ENCODE peak calls at places on chromosomes 3 and 15, in ten cellular contexts. Y is chondrocyte, W is heart right ventricle, T is heart left ventricle, G is psoas muscle, B is colonic mucosa, F is AG09319, U is fibroblast of villous mesenchyme, M is foreskin fibroblast, V is AG09309. E is an unnamed sample.

GRCh38 chr3:77618686-77619085 is 578.8 kb downstream of the ROBO2 start:
- DNase-seq in Y (no peak), W (no peak), T (no peak), G (no peak), B (no peak), F (peak), U (no peak), M (peak), V (no peak), E (no peak)

GRCh38 chr3:186871403-186871924 is 29.0 kb downstream of the ADIPOQ start:
- DNase-seq in Y (no peak), W (no peak), T (no peak), G (no peak), B (no peak), F (no peak), U (no peak), M (no peak), V (no peak), E (no peak)

GRCh38 chr15:56989411-56989924 is 71.0 kb downstream of the TCF12 start:
- DNase-seq in Y (no peak), W (no peak), T (no peak), G (no peak), B (no peak), F (no peak), U (peak), M (no peak), V (no peak), E (no peak)

GRCh38 chr15:77865106-77865630 is 212.3 kb downstream of the TBC1D2B start:
- DNase-seq in Y (peak), W (no peak), T (no peak), G (peak), B (no peak), F (no peak), U (no peak), M (no peak), V (no peak), E (no peak)

GRCh38 chr15:65839354-65839901 is 29.9 kb upstream of the RAB11A start:
- DNase-seq in Y (no peak), W (no peak), T (no peak), G (no peak), B (no peak), F (no peak), U (no peak), M (no peak), V (no peak), E (no peak)

GRCh38 chr3:38720465-38720864 is 71.0 kb upstream of the SCN5A start:
- DNase-seq in Y (no peak), W (no peak), T (no peak), G (no peak), B (no peak), F (no peak), U (no peak), M (no peak), V (no peak), E (no peak)

GRCh38 chr3:32843504-32844321 is 25.9 kb downstream of the TRIM71 start:
- DNase-seq in Y (no peak), W (no peak), T (no peak), G (no peak), B (no peak), F (no peak), U (no peak), M (no peak), V (no peak), E (no peak)

GRCh38 chr15:36066757-36067156 is 512.7 kb upstream of the CDIN1 start:
- DNase-seq in Y (no peak), W (no peak), T (no peak), G (no peak), B (no peak), F (no peak), U (no peak), M (no peak), V (no peak), E (no peak)

DNA sequence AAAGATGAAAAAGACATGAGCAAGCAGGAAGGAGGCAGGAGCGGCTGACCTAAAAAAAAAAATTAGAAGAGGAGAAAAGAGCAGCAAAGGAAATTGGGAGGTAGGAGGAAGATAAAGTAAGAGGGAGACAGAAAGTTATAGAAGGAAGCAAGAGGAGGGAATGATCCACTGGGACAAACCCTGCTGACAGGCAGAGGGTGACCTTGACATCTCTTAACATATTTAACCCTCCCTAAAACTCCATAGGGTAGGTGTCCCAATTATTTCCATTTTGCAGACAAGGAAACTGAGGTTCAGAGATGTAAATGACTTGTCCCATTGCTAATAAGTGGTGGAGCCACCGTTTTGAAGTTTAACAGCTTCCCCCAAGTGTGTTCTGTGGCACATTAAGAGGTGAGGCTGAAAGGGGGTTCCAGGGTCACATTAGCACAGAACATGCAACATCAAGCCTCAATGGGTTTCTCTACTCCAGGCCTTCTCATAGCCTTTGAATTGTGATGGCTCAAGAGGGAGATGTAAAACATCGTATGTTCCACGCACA is 37.4 kb upstream of the PRICKLE2 start:
- DNase-seq in Y (no peak), W (no peak), T (no peak), G (no peak), B (no peak), F (no peak), U (no peak), M (no peak), V (no peak), E (no peak)
- TF ChIP-seq CTCF in Y (peak), W (no peak), T (no peak), G (no peak), B (no peak), F (no peak), U (no peak), M (no peak), V (no peak), E (no peak)

GRCh38 chr3:139319428-139320402 is 24.1 kb upstream of the MRPS22 start:
- DNase-seq in Y (no peak), W (no peak), T (no peak), G (no peak), B (no peak), F (no peak), U (no peak), M (peak), V (no peak), E (peak)
- TF ChIP-seq CTCF in Y (peak), W (no peak), T (peak), G (no peak), B (no peak), F (peak), U (peak), M (peak), V (peak), E (peak)

GRCh38 chr3:63955830-63956545 is 43.8 kb upstream of the SCAANT1 start:
- DNase-seq in Y (no peak), W (no peak), T (no peak), G (no peak), B (no peak), F (no peak), U (no peak), M (no peak), V (no peak), E (no peak)

GRCh38 chr3:63964287-63965073 is 52.3 kb upstream of the SCAANT1 start:
- DNase-seq in Y (no peak), W (no peak), T (no peak), G (no peak), B (peak), F (no peak), U (no peak), M (no peak), V (no peak), E (no peak)

GRCh38 chr3:63961891-63962290 is 49.7 kb upstream of the SCAANT1 start:
- DNase-seq in Y (no peak), W (no peak), T (no peak), G (no peak), B (no peak), F (no peak), U (peak), M (peak), V (no peak), E (peak)

GRCh38 chr3:63955036-63955650 is 43.0 kb upstream of the SCAANT1 start:
- DNase-seq in Y (no peak), W (no peak), T (no peak), G (no peak), B (no peak), F (no peak), U (no peak), M (no peak), V (no peak), E (no peak)

DNA sequence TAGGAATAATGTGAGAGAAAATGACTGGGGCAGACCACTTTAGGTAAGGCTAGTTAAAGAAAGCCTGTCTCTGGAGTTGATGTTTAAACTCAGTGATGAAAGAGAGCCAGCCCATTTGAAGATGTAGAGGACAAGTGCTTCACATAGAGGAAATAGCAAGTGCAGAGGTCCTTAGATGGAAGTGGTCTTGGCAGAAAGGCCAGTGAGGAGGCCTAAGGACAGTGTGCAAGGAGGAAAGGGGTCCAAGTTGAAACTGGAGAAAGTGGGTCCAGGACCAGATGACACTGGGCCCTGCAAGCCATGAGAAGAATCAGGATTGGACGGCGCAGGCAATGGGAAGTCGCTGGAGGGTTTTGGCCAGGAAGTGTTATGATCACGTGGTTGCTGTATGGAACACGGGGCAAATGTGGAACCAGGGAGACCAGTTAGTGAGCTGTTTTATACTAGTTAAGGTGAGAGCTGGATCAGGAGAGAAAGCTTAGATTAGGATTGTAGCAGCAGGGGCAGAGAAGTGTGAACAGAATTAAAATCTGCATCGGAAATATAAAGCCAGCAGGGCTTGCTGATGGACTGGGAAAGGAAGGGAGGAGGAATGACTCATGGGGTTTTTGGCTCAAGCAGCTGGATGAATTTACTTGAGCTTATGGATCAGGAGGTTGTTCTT is 48.0 kb upstream of the SCAANT1 start:
- DNase-seq in Y (no peak), W (no peak), T (no peak), G (peak), B (peak), F (no peak), U (peak), M (peak), V (no peak), E (peak)
- TF ChIP-seq CTCF in Y (peak), W (no peak), T (no peak), G (no peak), B (no peak), F (peak), U (no peak), M (no peak), V (no peak), E (no peak)

GRCh38 chr3:3636815-3637214 is 162.4 kb upstream of the LRRN1 start:
- DNase-seq in Y (no peak), W (no peak), T (no peak), G (no peak), B (no peak), F (no peak), U (no peak), M (no peak), V (no peak), E (peak)

GRCh38 chr3:3633761-3634160 is 165.5 kb upstream of the LRRN1 start:
- DNase-seq in Y (no peak), W (no peak), T (no peak), G (no peak), B (no peak), F (no peak), U (no peak), M (no peak), V (no peak), E (no peak)

GRCh38 chr3:3632439-3632838 is 166.8 kb upstream of the LRRN1 start:
- DNase-seq in Y (no peak), W (no peak), T (no peak), G (no peak), B (no peak), F (no peak), U (no peak), M (no peak), V (no peak), E (no peak)

GRCh38 chr3:3634326-3634725 is 164.9 kb upstream of the LRRN1 start:
- DNase-seq in Y (no peak), W (no peak), T (no peak), G (no peak), B (no peak), F (no peak), U (no peak), M (no peak), V (no peak), E (no peak)

DNA sequence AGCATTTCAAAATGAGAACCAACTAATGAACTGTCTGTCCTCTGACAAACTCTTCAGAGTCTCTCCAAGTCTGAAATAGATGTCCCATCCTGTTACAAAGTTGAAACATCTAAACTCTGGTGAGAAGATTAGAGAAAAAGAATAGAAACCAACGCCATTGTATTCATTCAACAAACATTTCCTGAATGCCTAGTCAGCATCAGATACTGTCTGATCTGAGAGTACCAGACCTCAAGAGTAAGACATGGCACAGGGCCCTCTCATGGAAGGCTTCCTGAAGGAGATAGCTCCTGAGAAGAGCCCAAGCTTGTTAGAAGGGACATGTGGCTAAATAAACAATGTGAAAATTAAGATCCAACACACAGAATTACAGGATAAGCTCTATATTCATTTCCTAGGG is 164.1 kb upstream of the LRRN1 start:
- DNase-seq in Y (no peak), W (no peak), T (no peak), G (no peak), B (no peak), F (no peak), U (no peak), M (no peak), V (no peak), E (no peak)
- TF ChIP-seq CTCF in Y (no peak), W (no peak), T (no peak), G (no peak), B (no peak), F (no peak), U (no peak), M (no peak), V (no peak), E (no peak)

GRCh38 chr15:43795997-43796396 is 3.9 kb downstream of the SERF2 start:
- DNase-seq in Y (no peak), W (no peak), T (no peak), G (no peak), B (no peak), F (no peak), U (no peak), M (no peak), V (no peak), E (no peak)

GRCh38 chr15:43800286-43801136 is at the start of gene HYPK:
- DNase-seq in Y (peak), W (peak), T (peak), G (peak), B (peak), F (peak), U (peak), M (peak), V (peak), E (peak)

GRCh38 chr15:43799945-43800285 is at the start of gene SERINC4:
- DNase-seq in Y (no peak), W (no peak), T (no peak), G (no peak), B (no peak), F (no peak), U (no peak), M (peak), V (no peak), E (no peak)

GRCh38 chr15:43796566-43796965 is 3.5 kb downstream of the SERINC4 start:
- DNase-seq in Y (no peak), W (no peak), T (no peak), G (no peak), B (no peak), F (no peak), U (no peak), M (peak), V (no peak), E (no peak)

DNA sequence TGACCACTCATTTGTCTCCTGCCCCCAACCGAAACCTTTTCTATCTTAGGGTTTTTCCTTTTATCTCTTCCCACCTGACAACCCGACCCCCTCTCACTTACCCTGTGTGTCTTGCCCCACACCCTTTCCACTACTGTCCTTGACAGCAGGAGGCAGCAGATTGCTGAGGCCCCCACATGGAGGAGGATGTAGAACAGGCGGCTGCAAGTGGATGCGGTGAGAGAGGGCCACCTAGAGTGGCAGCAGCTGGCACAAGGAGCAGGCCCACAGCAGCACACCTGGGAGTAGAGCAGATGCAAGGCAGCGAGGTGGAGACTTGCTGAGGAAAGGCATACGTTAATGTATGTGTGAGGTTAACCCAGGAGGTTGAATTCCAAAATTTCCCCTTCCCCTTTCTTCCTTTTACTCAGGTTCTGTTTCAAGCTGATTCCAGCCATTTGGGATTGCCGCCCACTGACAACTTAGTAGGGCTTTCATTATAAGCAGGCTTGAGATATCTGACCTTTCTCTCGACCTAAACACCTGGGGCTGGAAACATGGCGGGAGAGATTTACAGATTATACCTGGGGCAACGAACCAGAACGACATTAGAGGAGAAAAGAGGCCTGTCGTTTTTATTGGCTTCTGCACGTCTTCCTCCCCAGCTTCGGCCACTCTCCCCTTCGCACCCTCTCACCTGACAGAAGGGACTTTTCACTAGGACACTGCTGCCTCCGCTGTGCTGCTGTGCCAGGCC is 643 bp downstream of the SERINC4 start:
- DNase-seq in Y (no peak), W (no peak), T (no peak), G (no peak), B (peak), F (no peak), U (no peak), M (peak), V (no peak), E (no peak)
- TF ChIP-seq CTCF in Y (no peak), W (no peak), T (no peak), G (no peak), B (no peak), F (no peak), U (no peak), M (no peak), V (no peak), E (no peak)

GRCh38 chr15:80512729-80513670 is 108.8 kb downstream of the ARNT2 start:
- DNase-seq in Y (no peak), W (peak), T (no peak), G (no peak), B (no peak), F (no peak), U (peak), M (peak), V (no peak), E (peak)
- TF ChIP-seq CTCF in Y (peak), W (no peak), T (no peak), G (no peak), B (no peak), F (peak), U (peak), M (no peak), V (peak), E (no peak)

E was measured in cardiac fibroblast.